ENCODE peak calls at places on chromosomes 2 and 18, in five cellular contexts. One of them, this sample, is unnamed.

GRCh38 chr2:23066701-23067100 is 318.3 kb upstream of the KLHL29 start:
- DNase-seq in body of pancreas: no peak
- DNase-seq in heart right ventricle: no peak
- DNase-seq in A549: no peak
- DNase-seq in fibroblast of the aortic adventitia: no peak
- DNase-seq in this sample: no peak

GRCh38 chr2:40213071-40213470 is 238.8 kb downstream of the SLC8A1 start:
- DNase-seq in heart right ventricle: no peak
- DNase-seq in body of pancreas: no peak
- DNase-seq in fibroblast of the aortic adventitia: peak; percentile 63
- DNase-seq in A549: no peak
- DNase-seq in this sample: peak; percentile 18

GRCh38 chr2:12261993-12262680 is 454.6 kb upstream of the TRIB2 start:
- DNase-seq in fibroblast of the aortic adventitia: no peak
- DNase-seq in A549: no peak
- DNase-seq in body of pancreas: no peak
- DNase-seq in heart right ventricle: no peak
- DNase-seq in this sample: no peak

GRCh38 chr2:100824842-100825241 is 4.9 kb downstream of the NPAS2 start:
- DNase-seq in body of pancreas: no peak
- DNase-seq in A549: no peak
- DNase-seq in heart right ventricle: no peak
- DNase-seq in fibroblast of the aortic adventitia: no peak
- DNase-seq in this sample: no peak

GRCh38 chr2:172970660-172971059 is 105.0 kb upstream of the MAP3K20 start:
- DNase-seq in A549: no peak
- DNase-seq in body of pancreas: no peak
- DNase-seq in fibroblast of the aortic adventitia: no peak
- DNase-seq in heart right ventricle: no peak
- DNase-seq in this sample: no peak

GRCh38 chr2:205675861-205676516 is 6.3 kb upstream of the NRP2 start:
- DNase-seq in heart right ventricle: peak; percentile 48
- DNase-seq in fibroblast of the aortic adventitia: peak; percentile 89
- DNase-seq in A549: peak; percentile 67
- DNase-seq in body of pancreas: no peak
- DNase-seq in this sample: peak; percentile 65

GRCh38 chr2:194090251-194090905 is 1566.6 kb upstream of the SLC39A10 start:
- DNase-seq in body of pancreas: no peak
- DNase-seq in A549: no peak
- DNase-seq in fibroblast of the aortic adventitia: no peak
- DNase-seq in heart right ventricle: no peak
- DNase-seq in this sample: no peak

GRCh38 chr18:1246827-1247226 is 342.2 kb downstream of the ADCYAP1 start:
- DNase-seq in A549: no peak
- DNase-seq in body of pancreas: no peak
- DNase-seq in fibroblast of the aortic adventitia: no peak
- DNase-seq in heart right ventricle: no peak
- DNase-seq in this sample: no peak

GRCh38 chr18:22165603-22166069 is 3.8 kb upstream of the GATA6 start:
- DNase-seq in heart right ventricle: no peak
- DNase-seq in body of pancreas: peak; percentile 31
- DNase-seq in A549: no peak
- DNase-seq in fibroblast of the aortic adventitia: no peak
- DNase-seq in this sample: no peak

GRCh38 chr2:172906401-172906811 is 169.2 kb upstream of the MAP3K20 start:
- DNase-seq in body of pancreas: no peak
- DNase-seq in fibroblast of the aortic adventitia: no peak
- DNase-seq in A549: no peak
- DNase-seq in heart right ventricle: peak; percentile 47
- DNase-seq in this sample: no peak

GRCh38 chr18:3554811-3555427 is 104.9 kb downstream of the TGIF1 start:
- DNase-seq in heart right ventricle: no peak
- DNase-seq in body of pancreas: no peak
- DNase-seq in fibroblast of the aortic adventitia: no peak
- DNase-seq in A549: no peak
- DNase-seq in this sample: no peak

GRCh38 chr2:232876071-232876977 is 6.3 kb downstream of the SNORC start:
- DNase-seq in A549: peak; percentile 47
- DNase-seq in fibroblast of the aortic adventitia: no peak
- DNase-seq in body of pancreas: no peak
- DNase-seq in heart right ventricle: no peak
- DNase-seq in this sample: no peak

GRCh38 chr2:12176621-12177020 is 430.2 kb downstream of the LPIN1 start:
- DNase-seq in body of pancreas: no peak
- DNase-seq in A549: no peak
- DNase-seq in heart right ventricle: no peak
- DNase-seq in fibroblast of the aortic adventitia: no peak
- DNase-seq in this sample: no peak

GRCh38 chr2:8794923-8795825 is 42.2 kb downstream of the KIDINS220 start:
- DNase-seq in heart right ventricle: no peak
- DNase-seq in A549: no peak
- DNase-seq in fibroblast of the aortic adventitia: peak; percentile 86
- DNase-seq in body of pancreas: no peak
- DNase-seq in this sample: peak; percentile 9

GRCh38 chr2:195657634-195658540 is 861 bp downstream of the SLC39A10 start:
- DNase-seq in A549: peak; percentile 23
- DNase-seq in fibroblast of the aortic adventitia: peak; percentile 83
- DNase-seq in heart right ventricle: peak; percentile 75
- DNase-seq in body of pancreas: peak; percentile 70
- DNase-seq in this sample: peak; percentile 78

GRCh38 chr2:174125151-174125550 is 123.2 kb downstream of the OLA1 start:
- DNase-seq in body of pancreas: no peak
- DNase-seq in fibroblast of the aortic adventitia: no peak
- DNase-seq in A549: no peak
- DNase-seq in heart right ventricle: no peak
- DNase-seq in this sample: no peak

GRCh38 chr2:179275280-179276013 is 10.8 kb upstream of the SESTD1 start:
- DNase-seq in A549: no peak
- DNase-seq in fibroblast of the aortic adventitia: peak; percentile 58
- DNase-seq in heart right ventricle: no peak
- DNase-seq in body of pancreas: no peak
- DNase-seq in this sample: no peak

GRCh38 chr2:16429431-16429830 is 236.2 kb downstream of the CYRIA start:
- DNase-seq in fibroblast of the aortic adventitia: no peak
- DNase-seq in A549: no peak
- DNase-seq in body of pancreas: no peak
- DNase-seq in heart right ventricle: no peak
- DNase-seq in this sample: no peak

GRCh38 chr2:100756704-100757103 is 63.2 kb upstream of the NPAS2 start:
- DNase-seq in A549: no peak
- DNase-seq in body of pancreas: no peak
- DNase-seq in fibroblast of the aortic adventitia: peak; percentile 60
- DNase-seq in heart right ventricle: no peak
- DNase-seq in this sample: no peak

GRCh38 chr18:49340446-49340845 is 120.0 kb downstream of the DYM start:
- DNase-seq in heart right ventricle: no peak
- DNase-seq in fibroblast of the aortic adventitia: peak; percentile 52
- DNase-seq in A549: no peak
- DNase-seq in body of pancreas: no peak
- DNase-seq in this sample: peak; percentile 22

DNA sequence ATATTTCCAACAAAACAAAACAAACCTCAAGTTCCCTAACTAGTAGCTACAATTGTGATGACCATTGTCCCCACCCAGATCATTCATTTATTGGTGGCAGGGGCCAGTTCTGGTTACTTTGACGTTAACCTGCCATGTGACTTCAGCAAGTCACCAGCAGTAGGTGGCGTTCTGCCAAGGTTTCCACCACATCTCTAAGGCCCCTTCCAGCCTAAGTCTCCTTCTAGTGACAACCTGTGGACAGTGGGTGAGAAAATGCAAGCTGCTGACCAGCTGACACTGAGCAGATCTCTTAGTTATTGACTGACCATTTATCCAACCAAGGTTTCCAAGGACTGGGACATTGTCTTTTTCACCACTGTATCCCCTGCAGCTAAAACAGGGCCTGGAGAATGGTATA is 98.4 kb downstream of the GPR39 start:
- DNase-seq in A549: no peak
- DNase-seq in body of pancreas: peak; percentile 81
- DNase-seq in heart right ventricle: no peak
- DNase-seq in fibroblast of the aortic adventitia: no peak
- DNase-seq in this sample: no peak
- TF ChIP-seq CTCF in A549: no peak
- TF ChIP-seq CTCF in body of pancreas: no peak
- TF ChIP-seq CTCF in heart right ventricle: no peak
- TF ChIP-seq CTCF in fibroblast of the aortic adventitia: no peak
- TF ChIP-seq CTCF in this sample: no peak

DNA sequence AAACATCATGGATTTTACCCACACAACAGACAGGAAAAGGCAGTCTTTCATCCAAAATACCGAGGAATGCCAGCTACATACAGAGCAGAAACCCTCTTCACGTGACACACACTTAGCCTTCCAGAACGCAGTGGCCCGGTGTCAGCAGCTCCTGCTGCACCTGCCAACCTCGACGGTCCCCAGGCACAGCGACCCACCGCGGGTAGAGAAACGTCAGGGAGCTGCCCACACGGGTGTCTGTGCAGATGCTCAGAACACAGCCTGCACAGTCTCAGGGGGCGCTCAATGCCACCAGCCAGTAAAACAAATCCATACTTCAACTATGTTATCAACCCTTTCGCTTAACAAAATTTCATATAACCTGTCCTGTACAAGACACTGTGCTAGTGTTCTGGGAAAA is 304.4 kb downstream of the EIPR1 start:
- DNase-seq in heart right ventricle: no peak
- DNase-seq in body of pancreas: no peak
- DNase-seq in A549: no peak
- DNase-seq in fibroblast of the aortic adventitia: no peak
- DNase-seq in this sample: no peak
- H3K4me3 ChIP-seq in heart right ventricle: no peak overlapping the region
- H3K4me3 ChIP-seq in body of pancreas: no peak overlapping the region
- H3K4me3 ChIP-seq in A549: no peak overlapping the region
- H3K4me3 ChIP-seq in fibroblast of the aortic adventitia: no peak overlapping the region
- H3K4me3 ChIP-seq in this sample: no peak overlapping the region

GRCh38 chr2:41803361-41803760 is 244.5 kb upstream of the PKDCC start:
- DNase-seq in A549: no peak
- DNase-seq in fibroblast of the aortic adventitia: no peak
- DNase-seq in body of pancreas: no peak
- DNase-seq in heart right ventricle: no peak
- DNase-seq in this sample: no peak

DNA sequence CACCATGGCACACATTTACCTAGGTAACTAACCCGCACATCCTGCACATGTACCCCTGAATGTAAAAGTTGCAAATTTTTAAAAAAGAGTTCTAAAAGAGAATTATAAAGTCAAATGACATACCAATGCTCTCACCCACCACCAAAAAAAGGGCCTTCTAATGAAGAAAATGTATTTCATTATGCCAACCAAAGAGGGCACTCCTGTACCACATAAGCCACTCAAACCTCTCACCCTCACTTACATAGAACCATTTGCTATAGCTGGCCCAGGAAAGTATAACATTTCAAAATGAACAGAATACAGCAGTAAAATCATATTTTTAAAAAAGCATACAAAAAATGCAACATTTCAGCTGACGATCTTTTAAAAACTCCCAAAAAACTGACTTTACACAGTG is 241.5 kb upstream of the PKDCC start:
- DNase-seq in A549: no peak
- DNase-seq in fibroblast of the aortic adventitia: no peak
- DNase-seq in body of pancreas: no peak
- DNase-seq in heart right ventricle: no peak
- DNase-seq in this sample: no peak
- TF ChIP-seq CTCF in A549: peak; percentile 64
- TF ChIP-seq CTCF in fibroblast of the aortic adventitia: no peak
- TF ChIP-seq CTCF in body of pancreas: peak; percentile 61
- TF ChIP-seq CTCF in heart right ventricle: no peak
- TF ChIP-seq CTCF in this sample: no peak

GRCh38 chr2:127909019-127909418 is 23.3 kb upstream of the AMMECR1L start:
- DNase-seq in A549: no peak
- DNase-seq in fibroblast of the aortic adventitia: no peak
- DNase-seq in body of pancreas: no peak
- DNase-seq in heart right ventricle: no peak
- DNase-seq in this sample: no peak
- H3K4me3 ChIP-seq in A549: no peak overlapping the region
- H3K4me3 ChIP-seq in fibroblast of the aortic adventitia: no peak overlapping the region
- H3K4me3 ChIP-seq in body of pancreas: no peak overlapping the region
- H3K4me3 ChIP-seq in heart right ventricle: no peak overlapping the region
- H3K4me3 ChIP-seq in this sample: no peak overlapping the region

GRCh38 chr2:18154812-18155211 is 276.3 kb downstream of the KCNS3 start:
- DNase-seq in fibroblast of the aortic adventitia: no peak
- DNase-seq in heart right ventricle: no peak
- DNase-seq in body of pancreas: no peak
- DNase-seq in A549: no peak
- DNase-seq in this sample: no peak
- TF ChIP-seq CTCF in fibroblast of the aortic adventitia: no peak
- TF ChIP-seq CTCF in heart right ventricle: no peak
- TF ChIP-seq CTCF in body of pancreas: no peak
- TF ChIP-seq CTCF in A549: no peak
- TF ChIP-seq CTCF in this sample: no peak

GRCh38 chr2:191245869-191246531 is 796 bp downstream of the MYO1B start:
- DNase-seq in heart right ventricle: peak; percentile 81
- DNase-seq in body of pancreas: peak; percentile 75
- DNase-seq in fibroblast of the aortic adventitia: peak; percentile 53
- DNase-seq in A549: peak; percentile 61
- DNase-seq in this sample: peak; percentile 39

GRCh38 chr2:191245046-191245868 is at the start of gene MYO1B:
- DNase-seq in heart right ventricle: peak; percentile 68
- DNase-seq in body of pancreas: peak; percentile 89
- DNase-seq in fibroblast of the aortic adventitia: peak; percentile 57
- DNase-seq in A549: peak; percentile 58
- DNase-seq in this sample: no peak

GRCh38 chr2:191247381-191248057 is 2.3 kb downstream of the MYO1B start:
- DNase-seq in heart right ventricle: peak; percentile 35
- DNase-seq in A549: peak; percentile 81
- DNase-seq in fibroblast of the aortic adventitia: peak; percentile 93
- DNase-seq in body of pancreas: peak; percentile 23
- DNase-seq in this sample: peak; percentile 77

GRCh38 chr2:191249131-191249813 is 4.1 kb downstream of the MYO1B start:
- DNase-seq in A549: no peak
- DNase-seq in heart right ventricle: no peak
- DNase-seq in fibroblast of the aortic adventitia: peak; percentile 34
- DNase-seq in body of pancreas: no peak
- DNase-seq in this sample: no peak

DNA sequence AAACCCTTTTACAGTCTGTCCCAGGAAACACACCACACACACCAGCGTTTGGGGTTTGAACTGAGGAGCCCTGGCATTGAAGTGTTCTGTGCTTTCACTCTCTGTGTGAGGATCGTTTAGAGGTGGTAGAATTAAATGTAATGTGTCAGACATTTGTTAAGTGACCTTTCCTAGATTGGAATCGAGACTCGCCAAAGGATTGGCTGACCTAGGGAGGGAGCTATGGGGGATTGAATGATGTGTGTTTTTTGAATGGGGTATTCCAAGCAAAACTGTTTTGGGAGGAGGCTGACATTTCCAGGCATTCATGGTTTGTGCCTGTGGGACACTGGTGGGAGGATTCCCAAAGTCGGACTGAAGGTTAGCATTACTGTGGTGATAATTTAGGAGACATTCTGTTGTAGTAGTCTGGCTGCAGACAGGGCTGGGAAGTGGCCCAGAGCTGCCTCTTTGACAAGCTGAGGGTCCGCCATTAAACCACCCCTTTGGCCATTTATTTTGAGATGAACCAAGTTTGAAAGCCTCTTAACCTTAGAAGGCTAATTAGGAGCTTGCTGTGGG is 1.7 kb downstream of the MYO1B start:
- DNase-seq in A549: no peak
- DNase-seq in fibroblast of the aortic adventitia: no peak
- DNase-seq in body of pancreas: no peak
- DNase-seq in heart right ventricle: no peak
- DNase-seq in this sample: no peak
- H3K4me3 ChIP-seq in A549: peak overlapping the region; percentile 94
- H3K4me3 ChIP-seq in fibroblast of the aortic adventitia: peak overlapping the region; percentile 84
- H3K4me3 ChIP-seq in body of pancreas: no peak overlapping the region
- H3K4me3 ChIP-seq in heart right ventricle: peak overlapping the region; percentile 70
- H3K4me3 ChIP-seq in this sample: peak overlapping the region; percentile 84

This sample was measured in astrocyte of the cerebellum.